ENCODE peak calls at places on chromosomes 13 and 19, in nine cellular contexts. Q is AG04450, R is vagina, D is left lung, A is cardiac fibroblast, P is heart right ventricle, X is esophagus squamous epithelium, V is HFF-Myc, O is BE2C. G is an unnamed sample.

GRCh38 chr19:33390120-33390907 is 16.8 kb downstream of the CEBPG start:
- DNase-seq in V (no peak), A (peak; percentile 25), X (no peak), P (peak; percentile 62), O (peak; percentile 28), Q (no peak), D (peak; percentile 80), R (no peak), G (no peak)

GRCh38 chr19:14561832-14562351 is 10.0 kb downstream of the NDUFB7 start:
- DNase-seq in X (no peak), V (no peak), R (no peak), D (no peak), A (peak; percentile 37), O (no peak), Q (no peak), P (peak; percentile 45), G (no peak)

GRCh38 chr13:23723463-23723862 is 153.3 kb downstream of the TNFRSF19 start:
- DNase-seq in P (no peak), A (peak; percentile 63), D (no peak), X (no peak), V (no peak), R (no peak), O (no peak), Q (peak; percentile 41), G (no peak)

GRCh38 chr19:46015961-46016425 is 6.9 kb downstream of the PGLYRP1 start:
- DNase-seq in A (no peak), O (no peak), Q (no peak), R (no peak), V (no peak), D (peak; percentile 85), P (no peak), X (no peak), G (no peak)

GRCh38 chr13:19586904-19587634 is 25.7 kb upstream of the TPTE2 start:
- DNase-seq in V (peak; percentile 24), A (peak; percentile 7), X (no peak), O (peak; percentile 32), Q (no peak), R (no peak), P (no peak), D (peak; percentile 84), G (no peak)

GRCh38 chr13:26186995-26187394 is 35.1 kb downstream of the RNF6 start:
- DNase-seq in Q (no peak), D (no peak), X (no peak), P (no peak), R (no peak), A (no peak), V (no peak), O (no peak), G (no peak)

GRCh38 chr19:42271045-42271419 is 2.0 kb downstream of the CIC start:
- DNase-seq in X (no peak), O (no peak), A (no peak), Q (no peak), P (no peak), D (no peak), R (no peak), V (no peak), G (no peak)

GRCh38 chr13:83943530-83944279 is 61.4 kb upstream of the SLITRK1 start:
- DNase-seq in D (no peak), V (no peak), R (no peak), Q (no peak), X (no peak), P (no peak), A (no peak), O (no peak), G (no peak)

GRCh38 chr13:34349091-34349722 is 531.3 kb downstream of the RFC3 start:
- DNase-seq in A (peak; percentile 95), O (no peak), P (peak; percentile 77), R (no peak), Q (peak; percentile 80), X (no peak), V (peak; percentile 98), D (no peak), G (no peak)

GRCh38 chr13:98987275-98987674 is 9.4 kb upstream of the DOCK9 start:
- DNase-seq in A (no peak), V (no peak), D (no peak), Q (no peak), X (no peak), P (no peak), O (no peak), R (no peak), G (no peak)
- TF ChIP-seq CTCF in A (no peak), V (no peak), D (no peak), Q (no peak), X (no peak), P (no peak), O (no peak), R (no peak), G (no peak)

GRCh38 chr19:40744554-40745401 is 5.5 kb downstream of the ACTMAP start:
- DNase-seq in D (no peak), O (no peak), X (no peak), A (no peak), V (no peak), R (no peak), P (no peak), Q (no peak), G (no peak)
- TF ChIP-seq CTCF in D (no peak), O (no peak), X (no peak), A (no peak), V (no peak), R (no peak), P (peak; percentile 12), Q (no peak), G (no peak)

GRCh38 chr13:66691149-66691548 is 539.0 kb downstream of the PCDH9 start:
- DNase-seq in V (no peak), R (no peak), X (no peak), D (no peak), P (no peak), O (no peak), A (peak; percentile 22), Q (no peak), G (no peak)

GRCh38 chr13:66693656-66694055 is 536.5 kb downstream of the PCDH9 start:
- DNase-seq in X (no peak), V (no peak), D (no peak), R (no peak), A (no peak), Q (no peak), O (no peak), P (no peak), G (no peak)

GRCh38 chr13:66689628-66690027 is 540.5 kb downstream of the PCDH9 start:
- DNase-seq in R (no peak), X (no peak), P (no peak), A (peak; percentile 58), D (no peak), V (no peak), Q (no peak), O (peak; percentile 30), G (no peak)

DNA sequence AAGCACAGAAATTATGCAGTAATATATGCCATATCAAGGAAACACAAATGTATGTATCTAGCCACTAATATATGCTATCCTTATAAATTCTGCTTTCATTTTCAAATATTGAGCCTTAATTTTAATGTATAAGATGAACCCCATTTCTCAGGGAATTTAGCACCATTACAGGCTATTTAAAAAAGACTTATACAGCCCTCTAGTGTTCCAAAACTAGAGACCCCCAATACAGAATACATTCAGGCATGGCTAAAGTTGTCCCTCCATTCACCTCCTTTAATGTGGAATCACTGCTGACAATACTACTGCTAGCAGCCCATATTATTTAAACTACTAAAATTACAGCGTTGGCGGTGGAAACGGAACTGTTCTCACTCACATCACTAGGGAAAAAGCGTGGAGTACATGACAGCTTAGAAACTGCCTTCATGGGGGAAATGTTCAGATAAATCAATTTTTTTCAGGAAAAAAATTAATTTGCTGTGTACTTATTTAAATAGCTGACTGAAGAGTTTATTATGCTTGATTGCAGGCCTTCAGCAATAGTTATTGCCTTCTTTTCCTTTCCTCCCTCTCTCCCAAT is 541.0 kb downstream of the PCDH9 start:
- DNase-seq in Q (no peak), X (no peak), P (no peak), R (no peak), V (no peak), A (peak; percentile 26), O (no peak), D (no peak), G (no peak)
- TF ChIP-seq CTCF in Q (peak; percentile 54), X (no peak), P (no peak), R (no peak), V (no peak), A (peak; percentile 29), O (peak; percentile 57), D (no peak), G (no peak)

DNA sequence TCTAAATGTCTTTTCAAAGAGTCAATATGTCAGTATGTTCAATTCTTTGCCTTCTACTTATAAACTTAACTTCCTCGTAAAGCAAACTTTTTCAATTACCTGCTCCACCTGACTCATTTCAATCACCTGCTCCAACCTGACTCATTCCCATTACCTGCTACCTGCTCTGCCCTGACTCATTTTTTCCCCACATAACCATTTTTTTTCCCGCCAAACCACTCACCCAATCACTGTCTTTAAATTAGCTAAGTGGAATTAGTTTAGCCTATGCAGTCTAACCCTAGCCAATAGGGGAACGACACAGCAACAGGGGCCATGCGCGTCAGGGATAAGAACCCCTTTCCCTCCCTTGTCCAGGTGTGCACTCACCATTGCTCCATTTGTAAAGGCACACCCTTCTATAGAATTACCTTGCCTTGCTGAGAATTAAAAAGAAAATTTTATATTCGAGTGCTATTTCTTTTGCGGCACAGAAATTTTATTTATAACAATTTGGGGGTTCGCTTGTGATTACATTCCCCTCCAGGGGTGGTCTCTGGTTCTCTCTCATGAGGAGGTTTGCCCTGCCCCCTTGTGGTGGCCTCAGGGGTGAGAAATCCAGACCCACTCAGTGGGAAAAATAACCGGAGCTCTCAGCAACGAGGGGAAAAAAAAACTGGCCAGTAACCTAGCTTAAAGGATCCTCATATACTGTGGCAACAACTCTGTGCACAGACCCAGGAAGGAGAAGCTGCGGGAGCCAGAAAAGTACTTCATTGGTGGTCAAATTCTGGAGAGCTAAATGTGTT is 193.1 kb downstream of the ZNF486 start:
- DNase-seq in O (peak; percentile 21), V (no peak), X (no peak), R (no peak), P (no peak), D (no peak), Q (no peak), A (no peak), G (no peak)
- TF ChIP-seq CTCF in O (peak; percentile 25), V (peak; percentile 4), X (no peak), R (no peak), P (peak; percentile 36), D (no peak), Q (no peak), A (no peak), G (peak; percentile 40)

DNA sequence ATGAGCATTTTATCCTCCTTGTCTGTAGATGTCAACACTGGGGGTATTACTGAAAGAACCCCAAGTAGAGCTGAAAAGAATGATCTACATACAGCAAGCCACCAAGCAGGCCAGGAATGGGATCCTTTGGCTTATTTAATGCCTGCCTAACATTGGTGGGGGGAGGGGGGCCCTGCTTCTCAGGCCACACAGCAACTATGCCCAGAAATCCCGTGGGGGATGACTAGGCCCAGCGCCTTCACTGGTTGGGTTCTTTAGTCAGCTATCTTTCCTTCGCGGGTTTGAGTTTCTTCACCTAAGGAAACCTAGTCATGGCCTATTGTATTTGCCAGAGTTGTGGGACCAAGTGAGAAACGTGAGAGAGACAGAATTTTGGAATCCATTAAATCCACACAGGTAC is 80.5 kb downstream of the CCNA1 start:
- DNase-seq in O (no peak), R (no peak), D (no peak), V (no peak), P (no peak), Q (no peak), X (no peak), A (no peak), G (no peak)
- TF ChIP-seq CTCF in O (no peak), R (no peak), D (no peak), V (no peak), P (no peak), Q (no peak), X (no peak), A (no peak), G (no peak)

GRCh38 chr19:4057913-4058695 is 8.6 kb downstream of the ZBTB7A start:
- DNase-seq in A (peak; percentile 93), P (peak; percentile 87), V (peak; percentile 68), X (no peak), O (no peak), R (no peak), Q (peak; percentile 48), D (peak; percentile 95), G (no peak)
- TF ChIP-seq CTCF in A (peak; percentile 27), P (peak; percentile 37), V (peak; percentile 16), X (peak; percentile 29), O (no peak), R (no peak), Q (peak; percentile 20), D (no peak), G (no peak)